ENCODE peak calls at places on chromosome 5, in four cellular contexts. R, Q, O and Z are unnamed samples. For H3K4me1, the result is how much of the 10 kb centered on the place peaks cover.

GRCh38 chr5:180467989-180468731 is 26.0 kb upstream of the CNOT6 start:
- DNase-seq in R (peak), Q (no peak), O (no peak), Z (no peak)

GRCh38 chr5:146851133-146851532 is 27.4 kb downstream of the PPP2R2B start:
- DNase-seq in Q (no peak), O (no peak), R (no peak), Z (no peak)

GRCh38 chr5:153031326-153031725 is 459.1 kb upstream of the GRIA1 start:
- DNase-seq in R (no peak), Q (no peak), O (no peak), Z (no peak)

GRCh38 chr5:165130656-165131055 is 1625.2 kb downstream of the MAT2B start:
- DNase-seq in R (no peak), O (no peak), Q (no peak), Z (no peak)

GRCh38 chr5:36459191-36460135 is 146.9 kb upstream of the SLC1A3 start:
- DNase-seq in Q (no peak), R (peak), O (no peak), Z (no peak)

GRCh38 chr5:141641634-141642278 is 5.0 kb downstream of the RELL2 start:
- DNase-seq in Q (no peak), R (peak), O (no peak), Z (no peak)

GRCh38 chr5:172303996-172304335 is 20.4 kb upstream of the UBTD2 start:
- DNase-seq in O (no peak), R (no peak), Q (no peak), Z (no peak)

GRCh38 chr5:139745800-139746690 is 49.6 kb upstream of the PSD2 start:
- DNase-seq in O (peak), Q (peak), R (peak), Z (peak)

GRCh38 chr5:419970-420369 is 23.0 kb upstream of the EXOC3 start:
- DNase-seq in Q (no peak), O (no peak), R (no peak), Z (no peak)

GRCh38 chr5:158560170-158560569 is 539.5 kb downstream of the EBF1 start:
- DNase-seq in O (no peak), Q (no peak), R (no peak), Z (no peak)

GRCh38 chr5:97735209-97735608 is 552.2 kb upstream of the RIOK2 start:
- DNase-seq in O (no peak), Q (no peak), R (no peak), Z (no peak)

GRCh38 chr5:4083591-4084337 is 488.1 kb downstream of the IRX1 start:
- DNase-seq in R (no peak), Q (no peak), O (no peak), Z (no peak)

GRCh38 chr5:92147263-92147662 is 764.1 kb upstream of the ARRDC3 start:
- DNase-seq in R (no peak), O (no peak), Q (no peak), Z (no peak)

GRCh38 chr5:116953251-116953934 is 378.8 kb upstream of the SEMA6A start:
- DNase-seq in O (no peak), Q (no peak), R (no peak), Z (no peak)

GRCh38 chr5:172427202-172427601 is 27.1 kb downstream of the SH3PXD2B start:
- DNase-seq in Q (no peak), O (no peak), R (no peak), Z (no peak)

GRCh38 chr5:125023673-125024072 is 277.2 kb upstream of the ZNF608 start:
- DNase-seq in O (no peak), R (peak), Q (no peak), Z (no peak)

GRCh38 chr5:133109655-133110483 is 58.1 kb downstream of the HSPA4 start:
- DNase-seq in R (no peak), Q (peak), O (no peak), Z (no peak)

GRCh38 chr5:178246736-178247135 is 14.1 kb upstream of the PHYKPL start:
- DNase-seq in R (no peak), Q (no peak), O (no peak), Z (no peak)

GRCh38 chr5:144177548-144177947 is 6.9 kb downstream of the KCTD16 start:
- DNase-seq in R (no peak), O (no peak), Q (no peak), Z (no peak)

GRCh38 chr5:174828786-174829510 is 104.6 kb downstream of the MSX2 start:
- DNase-seq in O (no peak), R (no peak), Q (no peak), Z (no peak)

GRCh38 chr5:159549046-159549445 is 218.8 kb upstream of the IL12B start:
- DNase-seq in O (no peak), Q (no peak), R (no peak), Z (no peak)

GRCh38 chr5:65482727-65483473 is 1.2 kb upstream of the ADAMTS6 start:
- DNase-seq in Q (no peak), O (no peak), R (peak), Z (peak)

GRCh38 chr5:13976867-13977479 is 32.5 kb upstream of the DNAH5 start:
- DNase-seq in Q (no peak), O (no peak), R (peak), Z (no peak)

GRCh38 chr5:146076455-146076854 is 28.9 kb downstream of the PLAC8L1 start:
- DNase-seq in O (no peak), Q (no peak), R (no peak), Z (no peak)

DNA sequence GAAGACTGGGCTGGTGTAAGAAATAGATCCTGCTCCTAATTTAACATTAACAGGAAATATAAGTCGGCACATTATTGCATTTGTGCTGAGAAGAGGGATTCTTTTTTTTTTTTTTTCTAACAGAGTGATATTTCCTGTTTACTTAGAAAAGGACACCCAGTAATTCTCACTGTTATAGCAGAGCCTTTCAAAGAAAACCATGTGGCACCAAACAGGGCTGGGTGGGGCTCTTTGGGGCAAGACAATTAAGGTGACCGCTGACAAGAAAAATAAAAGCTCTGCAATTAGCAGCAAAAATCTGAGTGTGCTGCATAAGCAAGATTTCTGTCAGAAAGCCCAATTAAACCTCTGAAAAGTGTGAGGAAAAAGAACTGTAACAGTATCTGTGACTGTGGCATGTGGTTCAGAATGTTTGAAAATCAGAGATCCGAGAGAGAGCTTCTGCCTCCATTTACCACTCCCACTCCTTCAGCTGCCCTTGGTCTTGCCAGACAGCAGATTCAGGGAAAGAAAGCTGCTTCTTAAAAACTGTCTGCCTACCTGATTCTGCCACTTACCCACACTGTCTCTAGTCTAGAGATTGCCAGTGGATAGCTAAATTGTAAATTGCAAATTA is 77.1 kb upstream of the IQGAP2 start:
- DNase-seq in Q (peak), O (no peak), R (no peak), Z (peak)
- H3K4me3 ChIP-seq in Q (no peak), O (no peak), R (no peak), Z (peak)

GRCh38 chr5:27026059-27026458 is 12.3 kb downstream of the CDH9 start:
- DNase-seq in R (no peak), Q (no peak), O (no peak), Z (no peak)

GRCh38 chr5:27020965-27021364 is 17.4 kb downstream of the CDH9 start:
- DNase-seq in O (no peak), Q (no peak), R (peak), Z (no peak)

GRCh38 chr5:27026791-27027190 is 11.6 kb downstream of the CDH9 start:
- DNase-seq in Q (no peak), O (no peak), R (no peak), Z (no peak)
- H3K27ac ChIP-seq in Q (no peak), O (no peak), R (no peak), Z (no peak)

GRCh38 chr5:61734001-61734400 is 401.9 kb downstream of the ZSWIM6 start:
- DNase-seq in R (no peak), O (no peak), Q (no peak), Z (no peak)

GRCh38 chr5:61731267-61731945 is 399.3 kb downstream of the ZSWIM6 start:
- DNase-seq in Q (no peak), O (no peak), R (no peak), Z (no peak)

GRCh38 chr5:61732376-61732775 is 400.3 kb downstream of the ZSWIM6 start:
- DNase-seq in R (no peak), O (no peak), Q (no peak), Z (no peak)

GRCh38 chr5:61731946-61732314 is 399.9 kb downstream of the ZSWIM6 start:
- DNase-seq in O (no peak), R (no peak), Q (no peak), Z (no peak)

DNA sequence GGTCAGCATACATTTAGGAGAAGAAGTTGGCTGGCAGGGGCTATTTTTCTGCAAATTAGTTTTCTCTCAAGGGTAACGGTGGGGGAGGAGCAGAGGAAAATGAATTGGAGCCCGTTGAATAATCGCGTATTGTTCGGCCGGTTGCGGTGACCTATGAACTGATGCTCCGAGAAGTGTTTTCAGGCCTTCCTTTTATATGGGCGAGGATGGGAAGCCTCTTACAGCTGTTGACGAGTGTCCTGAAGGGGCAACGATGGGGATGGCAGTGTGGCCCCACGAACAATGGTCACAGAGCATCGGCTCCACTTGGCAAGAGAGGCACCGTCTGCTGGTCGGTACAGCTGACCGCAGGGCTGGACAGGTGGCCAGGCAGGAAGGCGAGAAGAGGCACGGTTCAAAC is 400.7 kb downstream of the ZSWIM6 start:
- DNase-seq in O (no peak), R (no peak), Q (no peak), Z (no peak)
- H3K4me1 ChIP-seq in O (under half), R (under half), Q (under half), Z (under half)

DNA sequence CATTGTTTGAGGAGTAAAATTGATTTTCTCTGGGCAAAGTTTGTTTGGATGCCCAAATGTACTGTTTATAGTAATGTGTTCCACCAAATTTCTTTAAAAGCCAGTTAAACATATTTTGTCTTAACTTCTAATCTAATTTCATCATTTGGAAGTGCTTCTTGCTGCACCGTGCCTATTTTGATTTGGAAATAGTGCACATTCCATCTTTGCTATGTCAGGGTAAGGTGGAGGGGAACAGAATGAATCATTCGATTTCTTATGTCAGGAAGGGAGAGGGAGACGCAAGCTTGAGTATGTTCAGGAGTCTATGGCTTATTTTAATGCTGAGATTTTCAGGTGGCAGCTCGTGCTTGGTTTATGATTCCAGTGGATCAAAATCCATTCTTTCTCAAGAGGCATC is 1384.1 kb upstream of the WWC1 start:
- DNase-seq in O (no peak), R (no peak), Q (no peak), Z (no peak)
- H3K4me3 ChIP-seq in O (no peak), R (no peak), Q (no peak), Z (no peak)

DNA sequence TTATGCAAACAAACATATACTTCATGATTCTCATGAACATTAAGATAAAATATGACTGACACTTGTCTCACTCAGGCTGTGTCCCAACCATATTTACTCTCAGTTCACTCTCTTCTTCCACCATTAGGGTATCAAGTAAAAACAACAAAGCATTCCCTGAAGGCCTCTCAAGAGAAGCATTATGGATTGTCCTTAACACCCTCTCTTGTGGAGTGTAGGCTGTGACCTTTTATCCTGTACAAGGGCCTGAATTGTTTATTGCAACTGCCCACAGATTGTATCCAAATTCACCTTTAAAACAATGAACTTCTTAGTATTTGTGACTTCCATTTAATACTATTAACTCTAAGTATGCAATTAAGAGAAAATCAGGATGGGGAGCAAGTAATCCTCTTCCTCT is 78.1 kb downstream of the RICTOR start:
- DNase-seq in O (no peak), R (no peak), Q (no peak), Z (no peak)
- H3K27ac ChIP-seq in O (no peak), R (no peak), Q (no peak), Z (no peak)

DNA sequence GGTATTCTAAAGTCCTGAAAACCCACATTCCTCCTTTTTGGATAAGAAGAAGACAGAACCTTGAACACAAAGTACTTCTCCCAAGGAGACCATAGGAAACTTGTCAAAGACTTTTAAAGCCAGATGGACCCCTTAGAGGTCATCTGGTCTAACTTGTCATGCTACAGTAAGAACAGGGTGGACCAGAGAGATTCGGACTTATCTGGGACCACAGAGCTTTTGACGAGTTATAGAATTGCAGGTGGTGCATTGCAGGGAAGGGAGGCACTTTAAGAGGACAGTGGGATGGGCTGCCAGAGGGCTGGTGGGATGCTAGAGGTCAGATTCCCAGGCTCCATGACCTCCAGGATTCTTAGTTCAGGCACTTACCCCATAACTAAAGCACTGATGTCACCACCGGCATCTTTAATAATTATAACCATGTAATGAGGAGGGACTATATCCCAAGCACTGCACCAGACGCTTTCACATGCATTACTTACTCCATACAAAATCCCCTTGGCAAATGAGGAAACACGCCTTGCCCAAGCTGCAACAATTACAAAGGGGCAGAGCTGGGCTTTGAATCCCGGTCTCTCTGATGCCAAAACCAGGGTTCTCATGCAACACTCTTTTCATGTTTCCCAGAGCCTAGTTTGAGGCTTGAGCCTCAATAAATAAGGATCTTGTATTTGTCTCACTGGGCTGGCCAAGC is 12.8 kb upstream of the GPX3 start:
- DNase-seq in O (no peak), Q (no peak), R (no peak), Z (no peak)
- H3K4me1 ChIP-seq in O (under half), Q (under half), R (under half), Z (under half)